ENCODE peak calls at places on chromosomes 6 and 20, in six cellular contexts. X is NCI-H2081; U is activated T-helper 1 cell treated with Interleukin-2 at 50 U/mL for 16 hours; O is frontal cortex; G is midbrain; V is activated naive CD4-positive, alpha-beta T cell treated with anti-CD3 and anti-CD28 coated beads, Interleukin-2, amount 50 U/mL, for 16 hours. S is an unnamed sample.
A peak's percentile ranks its signal among the peaks of the same experiment; 100 is the strongest.

GRCh38 chr6:21538186-21538798 is 55.3 kb upstream of the SOX4 start:
- DNase-seq in X (no peak), O (peak; percentile 14), V (no peak), G (no peak), U (no peak), S (no peak)

GRCh38 chr6:50602191-50602810 is 111.0 kb upstream of the TFAP2D start:
- DNase-seq in O (no peak), G (peak; percentile 20), U (no peak), X (peak; percentile 46), V (no peak), S (no peak)

GRCh38 chr6:593139-593906 is 63.6 kb downstream of the HUS1B start:
- DNase-seq in X (peak; percentile 56), U (peak; percentile 20), V (peak; percentile 65), O (peak; percentile 49), G (peak; percentile 76), S (peak; percentile 67)

GRCh38 chr6:10403385-10404106 is 11.3 kb downstream of the TFAP2A start:
- DNase-seq in O (no peak), X (no peak), U (no peak), G (no peak), V (no peak), S (no peak)

GRCh38 chr20:1377984-1378742 is 14.7 kb downstream of the FKBP1A start:
- DNase-seq in U (no peak), O (no peak), X (no peak), G (no peak), V (no peak), S (no peak)

GRCh38 chr20:23242104-23242503 is 108.5 kb upstream of the NXT1 start:
- DNase-seq in V (no peak), X (no peak), U (no peak), O (no peak), G (no peak), S (no peak)

GRCh38 chr6:157637516-157637915 is 185.5 kb upstream of the SNX9 start:
- DNase-seq in G (no peak), O (no peak), U (no peak), V (no peak), X (no peak), S (no peak)

GRCh38 chr20:37441023-37441422 is 80.0 kb upstream of the NNAT start:
- DNase-seq in U (no peak), X (no peak), O (no peak), G (no peak), V (no peak), S (no peak)

S was measured in memory B cell.